ENCODE peak calls at places on chromosomes 4 and X, in nine cellular contexts. One of them, this sample, is unnamed. For H3K9me3, the result is how much of the 10 kb centered on the place peaks cover.

GRCh38 chr4:118281611-118282442 is 71.0 kb downstream of the PRSS12 start:
- DNase-seq in AG04450: no peak
- DNase-seq in endothelial cell of umbilical vein: peak
- DNase-seq in neural progenitor cell: peak
- DNase-seq in heart left ventricle: no peak
- DNase-seq in psoas muscle: peak
- DNase-seq in mesenchymal stem cell: no peak
- DNase-seq in left lung: no peak
- DNase-seq in OCI-LY7: no peak
- DNase-seq in this sample: no peak

GRCh38 chrX:129531132-129531531 is 7.8 kb upstream of the SMARCA1 start:
- DNase-seq in AG04450: no peak
- DNase-seq in endothelial cell of umbilical vein: no peak
- DNase-seq in neural progenitor cell: no peak
- DNase-seq in heart left ventricle: no peak
- DNase-seq in psoas muscle: no peak
- DNase-seq in mesenchymal stem cell: no peak
- DNase-seq in left lung: no peak
- DNase-seq in OCI-LY7: no peak
- DNase-seq in this sample: no peak

GRCh38 chr4:79141530-79141929 is 184.3 kb downstream of the NAA11 start:
- DNase-seq in AG04450: no peak
- DNase-seq in endothelial cell of umbilical vein: no peak
- DNase-seq in neural progenitor cell: peak
- DNase-seq in heart left ventricle: no peak
- DNase-seq in psoas muscle: no peak
- DNase-seq in mesenchymal stem cell: peak
- DNase-seq in left lung: peak
- DNase-seq in OCI-LY7: no peak
- DNase-seq in this sample: no peak

GRCh38 chr4:64781737-64782326 is 372.6 kb upstream of the TECRL start:
- DNase-seq in AG04450: no peak
- DNase-seq in endothelial cell of umbilical vein: peak
- DNase-seq in neural progenitor cell: peak
- DNase-seq in heart left ventricle: no peak
- DNase-seq in psoas muscle: no peak
- DNase-seq in mesenchymal stem cell: peak
- DNase-seq in left lung: no peak
- DNase-seq in OCI-LY7: peak
- DNase-seq in this sample: no peak

GRCh38 chr4:41458689-41459088 is 79.3 kb upstream of the LIMCH1 start:
- DNase-seq in AG04450: no peak
- DNase-seq in endothelial cell of umbilical vein: no peak
- DNase-seq in neural progenitor cell: no peak
- DNase-seq in heart left ventricle: no peak
- DNase-seq in psoas muscle: no peak
- DNase-seq in mesenchymal stem cell: no peak
- DNase-seq in left lung: no peak
- DNase-seq in OCI-LY7: no peak
- DNase-seq in this sample: no peak

GRCh38 chrX:46200423-46200822 is 344.8 kb downstream of the ZNF674 start:
- DNase-seq in AG04450: no peak
- DNase-seq in endothelial cell of umbilical vein: no peak
- DNase-seq in neural progenitor cell: no peak
- DNase-seq in heart left ventricle: no peak
- DNase-seq in psoas muscle: no peak
- DNase-seq in mesenchymal stem cell: no peak
- DNase-seq in left lung: no peak
- DNase-seq in OCI-LY7: no peak
- DNase-seq in this sample: no peak

GRCh38 chr4:108359936-108360681 is 191.4 kb upstream of the LEF1 start:
- DNase-seq in AG04450: no peak
- DNase-seq in endothelial cell of umbilical vein: no peak
- DNase-seq in neural progenitor cell: no peak
- DNase-seq in heart left ventricle: no peak
- DNase-seq in psoas muscle: no peak
- DNase-seq in mesenchymal stem cell: peak
- DNase-seq in left lung: no peak
- DNase-seq in OCI-LY7: peak
- DNase-seq in this sample: no peak

GRCh38 chrX:110180928-110181310 is 137.0 kb downstream of the AMMECR1 start:
- DNase-seq in AG04450: no peak
- DNase-seq in endothelial cell of umbilical vein: no peak
- DNase-seq in neural progenitor cell: no peak
- DNase-seq in heart left ventricle: no peak
- DNase-seq in psoas muscle: no peak
- DNase-seq in mesenchymal stem cell: peak
- DNase-seq in left lung: no peak
- DNase-seq in OCI-LY7: no peak
- DNase-seq in this sample: no peak

GRCh38 chr4:13992975-13993495 is 365.5 kb upstream of the BOD1L1 start:
- DNase-seq in AG04450: no peak
- DNase-seq in endothelial cell of umbilical vein: no peak
- DNase-seq in neural progenitor cell: no peak
- DNase-seq in heart left ventricle: no peak
- DNase-seq in psoas muscle: no peak
- DNase-seq in mesenchymal stem cell: peak
- DNase-seq in left lung: no peak
- DNase-seq in OCI-LY7: no peak
- DNase-seq in this sample: no peak

GRCh38 chr4:177740563-177740962 is 298.3 kb upstream of the AGA start:
- DNase-seq in AG04450: no peak
- DNase-seq in endothelial cell of umbilical vein: no peak
- DNase-seq in neural progenitor cell: no peak
- DNase-seq in heart left ventricle: no peak
- DNase-seq in psoas muscle: no peak
- DNase-seq in mesenchymal stem cell: no peak
- DNase-seq in left lung: no peak
- DNase-seq in OCI-LY7: no peak
- DNase-seq in this sample: no peak

GRCh38 chrX:4682637-4683036 is 969.2 kb upstream of the PRKX start:
- DNase-seq in AG04450: no peak
- DNase-seq in endothelial cell of umbilical vein: no peak
- DNase-seq in neural progenitor cell: no peak
- DNase-seq in heart left ventricle: no peak
- DNase-seq in psoas muscle: no peak
- DNase-seq in mesenchymal stem cell: no peak
- DNase-seq in left lung: no peak
- DNase-seq in OCI-LY7: no peak
- DNase-seq in this sample: no peak

GRCh38 chrX:5650904-5651303 is 577.8 kb downstream of the NLGN4X start:
- DNase-seq in AG04450: no peak
- DNase-seq in endothelial cell of umbilical vein: no peak
- DNase-seq in neural progenitor cell: no peak
- DNase-seq in heart left ventricle: no peak
- DNase-seq in psoas muscle: no peak
- DNase-seq in mesenchymal stem cell: no peak
- DNase-seq in left lung: no peak
- DNase-seq in OCI-LY7: no peak
- DNase-seq in this sample: no peak

GRCh38 chrX:41802958-41803357 is 79.0 kb downstream of the GPR82 start:
- DNase-seq in AG04450: no peak
- DNase-seq in endothelial cell of umbilical vein: no peak
- DNase-seq in neural progenitor cell: peak
- DNase-seq in heart left ventricle: no peak
- DNase-seq in psoas muscle: no peak
- DNase-seq in mesenchymal stem cell: no peak
- DNase-seq in left lung: no peak
- DNase-seq in OCI-LY7: no peak
- DNase-seq in this sample: no peak

GRCh38 chr4:87211249-87211952 is 9.0 kb downstream of the KLHL8 start:
- DNase-seq in AG04450: no peak
- DNase-seq in endothelial cell of umbilical vein: peak
- DNase-seq in neural progenitor cell: no peak
- DNase-seq in heart left ventricle: no peak
- DNase-seq in psoas muscle: no peak
- DNase-seq in mesenchymal stem cell: no peak
- DNase-seq in left lung: no peak
- DNase-seq in OCI-LY7: no peak
- DNase-seq in this sample: no peak

GRCh38 chr4:128354205-128354821 is 66.7 kb upstream of the PGRMC2 start:
- DNase-seq in AG04450: peak
- DNase-seq in endothelial cell of umbilical vein: peak
- DNase-seq in neural progenitor cell: no peak
- DNase-seq in heart left ventricle: no peak
- DNase-seq in psoas muscle: no peak
- DNase-seq in mesenchymal stem cell: peak
- DNase-seq in left lung: no peak
- DNase-seq in OCI-LY7: no peak
- DNase-seq in this sample: no peak

GRCh38 chrX:49039598-49040375 is 3.4 kb downstream of the TFE3 start:
- DNase-seq in AG04450: peak
- DNase-seq in endothelial cell of umbilical vein: peak
- DNase-seq in neural progenitor cell: peak
- DNase-seq in heart left ventricle: peak
- DNase-seq in psoas muscle: peak
- DNase-seq in mesenchymal stem cell: peak
- DNase-seq in left lung: peak
- DNase-seq in OCI-LY7: peak
- DNase-seq in this sample: peak

GRCh38 chr4:6969826-6970800 is 60.5 kb downstream of the TBC1D14 start:
- DNase-seq in AG04450: no peak
- DNase-seq in endothelial cell of umbilical vein: no peak
- DNase-seq in neural progenitor cell: no peak
- DNase-seq in heart left ventricle: no peak
- DNase-seq in psoas muscle: no peak
- DNase-seq in mesenchymal stem cell: no peak
- DNase-seq in left lung: no peak
- DNase-seq in OCI-LY7: peak
- DNase-seq in this sample: peak

GRCh38 chr4:152579916-152580315 is 44.0 kb upstream of the FBXW7 start:
- DNase-seq in AG04450: no peak
- DNase-seq in endothelial cell of umbilical vein: no peak
- DNase-seq in neural progenitor cell: no peak
- DNase-seq in heart left ventricle: no peak
- DNase-seq in psoas muscle: no peak
- DNase-seq in mesenchymal stem cell: no peak
- DNase-seq in left lung: no peak
- DNase-seq in OCI-LY7: no peak
- DNase-seq in this sample: no peak

GRCh38 chr4:1615786-1616573 is 68.1 kb downstream of the FAM53A start:
- DNase-seq in AG04450: no peak
- DNase-seq in endothelial cell of umbilical vein: no peak
- DNase-seq in neural progenitor cell: no peak
- DNase-seq in heart left ventricle: no peak
- DNase-seq in psoas muscle: peak
- DNase-seq in mesenchymal stem cell: no peak
- DNase-seq in left lung: no peak
- DNase-seq in OCI-LY7: no peak
- DNase-seq in this sample: no peak
- H3K4me3 ChIP-seq in AG04450: no peak
- H3K4me3 ChIP-seq in endothelial cell of umbilical vein: no peak
- H3K4me3 ChIP-seq in neural progenitor cell: no peak
- H3K4me3 ChIP-seq in heart left ventricle: no peak
- H3K4me3 ChIP-seq in psoas muscle: no peak
- H3K4me3 ChIP-seq in mesenchymal stem cell: peak
- H3K4me3 ChIP-seq in left lung: no peak
- H3K4me3 ChIP-seq in OCI-LY7: no peak
- H3K4me3 ChIP-seq in this sample: no peak

DNA sequence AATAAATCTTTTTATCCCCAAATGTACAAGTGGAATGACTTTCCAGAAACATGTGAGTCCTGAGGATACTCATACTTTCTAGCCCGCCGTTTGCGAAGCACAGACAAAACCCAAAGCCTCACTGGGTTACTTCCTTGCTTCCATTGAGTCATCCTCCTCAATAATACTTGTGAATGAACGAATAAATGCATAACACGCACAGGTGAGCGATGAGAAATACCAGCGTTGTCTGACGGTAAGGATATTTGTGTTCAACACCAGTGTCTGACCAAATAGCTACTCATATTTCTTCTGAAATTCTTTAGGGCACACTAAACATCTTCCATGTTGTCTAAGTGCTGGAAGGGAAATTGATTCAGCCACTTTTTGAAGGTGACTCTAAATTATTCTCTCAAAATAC is 36.0 kb downstream of the CCNG2 start:
- DNase-seq in AG04450: no peak
- DNase-seq in endothelial cell of umbilical vein: no peak
- DNase-seq in neural progenitor cell: no peak
- DNase-seq in heart left ventricle: no peak
- DNase-seq in psoas muscle: no peak
- DNase-seq in mesenchymal stem cell: no peak
- DNase-seq in left lung: no peak
- DNase-seq in OCI-LY7: no peak
- DNase-seq in this sample: no peak
- H3K27ac ChIP-seq in AG04450: no peak
- H3K27ac ChIP-seq in endothelial cell of umbilical vein: no peak
- H3K27ac ChIP-seq in neural progenitor cell: no peak
- H3K27ac ChIP-seq in heart left ventricle: no peak
- H3K27ac ChIP-seq in psoas muscle: no peak
- H3K27ac ChIP-seq in mesenchymal stem cell: no peak
- H3K27ac ChIP-seq in left lung: no peak
- H3K27ac ChIP-seq in OCI-LY7: no peak
- H3K27ac ChIP-seq in this sample: no peak

GRCh38 chrX:142854970-142855369 is 170.8 kb upstream of the SPANXN4 start:
- DNase-seq in AG04450: no peak
- DNase-seq in endothelial cell of umbilical vein: no peak
- DNase-seq in neural progenitor cell: no peak
- DNase-seq in heart left ventricle: no peak
- DNase-seq in psoas muscle: no peak
- DNase-seq in mesenchymal stem cell: no peak
- DNase-seq in left lung: no peak
- DNase-seq in OCI-LY7: no peak
- DNase-seq in this sample: no peak
- H3K9me3 ChIP-seq in AG04450: under half
- H3K9me3 ChIP-seq in endothelial cell of umbilical vein: under half
- H3K9me3 ChIP-seq in neural progenitor cell: under half
- H3K9me3 ChIP-seq in heart left ventricle: under half
- H3K9me3 ChIP-seq in psoas muscle: under half
- H3K9me3 ChIP-seq in mesenchymal stem cell: under half
- H3K9me3 ChIP-seq in left lung: under half
- H3K9me3 ChIP-seq in OCI-LY7: under half
- H3K9me3 ChIP-seq in this sample: under half

DNA sequence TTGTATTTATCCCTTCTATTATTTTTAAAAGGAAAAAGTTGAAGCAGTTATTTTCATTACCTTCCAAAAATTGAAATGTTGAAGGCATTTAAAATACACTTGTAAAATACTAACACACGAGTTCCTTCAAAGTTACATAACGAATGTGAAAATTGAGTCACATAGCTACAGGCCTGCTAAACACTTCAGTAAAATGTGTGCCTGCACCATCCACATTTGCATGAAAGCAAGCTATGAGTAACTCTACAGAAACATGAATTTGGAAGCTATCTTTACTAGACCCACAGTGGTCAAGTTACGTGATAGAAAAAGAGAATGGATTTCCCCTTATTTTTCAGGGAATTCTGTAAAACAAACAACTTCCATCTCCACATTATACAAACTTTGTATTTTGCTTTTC is 1148.8 kb upstream of the PCDH7 start:
- DNase-seq in AG04450: no peak
- DNase-seq in endothelial cell of umbilical vein: no peak
- DNase-seq in neural progenitor cell: no peak
- DNase-seq in heart left ventricle: no peak
- DNase-seq in psoas muscle: no peak
- DNase-seq in mesenchymal stem cell: no peak
- DNase-seq in left lung: no peak
- DNase-seq in OCI-LY7: no peak
- DNase-seq in this sample: no peak
- H3K4me3 ChIP-seq in AG04450: no peak
- H3K4me3 ChIP-seq in endothelial cell of umbilical vein: no peak
- H3K4me3 ChIP-seq in neural progenitor cell: no peak
- H3K4me3 ChIP-seq in heart left ventricle: no peak
- H3K4me3 ChIP-seq in psoas muscle: no peak
- H3K4me3 ChIP-seq in mesenchymal stem cell: no peak
- H3K4me3 ChIP-seq in left lung: no peak
- H3K4me3 ChIP-seq in OCI-LY7: no peak
- H3K4me3 ChIP-seq in this sample: no peak

GRCh38 chr4:168868044-168868855 is 141.8 kb downstream of the CBR4 start:
- DNase-seq in AG04450: peak
- DNase-seq in endothelial cell of umbilical vein: peak
- DNase-seq in neural progenitor cell: no peak
- DNase-seq in heart left ventricle: no peak
- DNase-seq in psoas muscle: no peak
- DNase-seq in mesenchymal stem cell: peak
- DNase-seq in left lung: no peak
- DNase-seq in OCI-LY7: no peak
- DNase-seq in this sample: no peak
- H3K27ac ChIP-seq in AG04450: peak
- H3K27ac ChIP-seq in endothelial cell of umbilical vein: peak
- H3K27ac ChIP-seq in neural progenitor cell: no peak
- H3K27ac ChIP-seq in heart left ventricle: peak
- H3K27ac ChIP-seq in psoas muscle: no peak
- H3K27ac ChIP-seq in mesenchymal stem cell: peak
- H3K27ac ChIP-seq in left lung: peak
- H3K27ac ChIP-seq in OCI-LY7: no peak
- H3K27ac ChIP-seq in this sample: peak

This sample was measured in ascending aorta.